ENCODE peak calls at places on chromosome 20, in nine cellular contexts. F is pancreas; T is GM20000; M is adrenal gland; Y is brain microvascular endothelial cell; E is GM23338; X is CD4-positive, alpha-beta T cell; B is HFFc6; H is HCT116. O is an unnamed sample.

GRCh38 chr20:17969276-17969883 is 562 bp downstream of the MGME1 start:
- DNase-seq in F (no peak), M (peak), H (no peak), Y (no peak), X (peak), T (no peak), B (no peak), E (peak), O (no peak)

GRCh38 chr20:20237093-20237959 is 130.6 kb upstream of the INSM1 start:
- DNase-seq in X (no peak), H (peak), T (peak), B (peak), M (peak), E (peak), Y (peak), F (no peak), O (no peak)

GRCh38 chr20:53434662-53435061 is 159.0 kb downstream of the ZNF217 start:
- DNase-seq in X (no peak), B (no peak), F (no peak), Y (no peak), T (no peak), M (no peak), E (no peak), H (no peak), O (no peak)

GRCh38 chr20:12528591-12529041 is 480.2 kb upstream of the SPTLC3 start:
- DNase-seq in H (no peak), X (no peak), T (no peak), M (no peak), Y (no peak), B (no peak), F (no peak), E (no peak), O (no peak)

GRCh38 chr20:57792386-57793095 is 82.7 kb upstream of the PMEPA1 start:
- DNase-seq in B (no peak), E (no peak), T (no peak), Y (peak), X (no peak), M (no peak), F (no peak), H (no peak), O (no peak)

GRCh38 chr20:19903168-19903676 is 113.9 kb upstream of the NAA20 start:
- DNase-seq in B (no peak), M (no peak), X (no peak), T (peak), Y (peak), H (no peak), E (peak), F (no peak), O (no peak)

GRCh38 chr20:7967199-7967844 is 27.1 kb upstream of the HAO1 start:
- DNase-seq in E (no peak), T (no peak), X (no peak), B (peak), H (no peak), Y (peak), F (no peak), M (no peak), O (peak)

GRCh38 chr20:29689411-29690225 is 1567.8 kb upstream of the DEFB115 start:
- DNase-seq in M (peak), F (peak), X (no peak), T (no peak), Y (no peak), H (no peak), B (no peak), E (no peak), O (no peak)

GRCh38 chr20:24027229-24027628 is 38.6 kb upstream of the GGTLC1 start:
- DNase-seq in M (peak), F (no peak), Y (peak), B (no peak), X (peak), E (no peak), T (peak), H (no peak), O (no peak)

GRCh38 chr20:34111057-34111711 is 859 bp downstream of the EIF2S2 start:
- DNase-seq in F (no peak), M (peak), T (no peak), X (no peak), B (peak), E (peak), Y (peak), H (no peak), O (peak)

GRCh38 chr20:8021541-8022269 is 2.1 kb upstream of the TMX4 start:
- DNase-seq in B (no peak), H (no peak), E (no peak), M (no peak), F (no peak), Y (no peak), X (no peak), T (no peak), O (no peak)

GRCh38 chr20:25573288-25574251 is 11.8 kb downstream of the NINL start:
- DNase-seq in E (no peak), F (no peak), B (peak), H (no peak), X (no peak), Y (peak), T (no peak), M (peak), O (no peak)

GRCh38 chr20:56091635-56092180 is 86.4 kb upstream of the CBLN4 start:
- DNase-seq in B (no peak), M (no peak), X (no peak), T (no peak), H (no peak), E (no peak), F (no peak), Y (no peak), O (no peak)

GRCh38 chr20:50744143-50744792 is 12.9 kb downstream of the PARD6B start:
- DNase-seq in F (no peak), T (no peak), Y (peak), H (peak), M (peak), B (peak), X (no peak), E (peak), O (peak)
- TF ChIP-seq CTCF in F (no peak), T (no peak), Y (peak), H (peak), M (peak), B (peak), X (no peak), E (no peak), O (peak)

GRCh38 chr20:42018979-42019378 is 400.8 kb upstream of the CHD6 start:
- DNase-seq in F (no peak), Y (no peak), X (no peak), E (no peak), B (no peak), T (no peak), M (no peak), H (no peak), O (no peak)
- TF ChIP-seq CTCF in F (no peak), Y (no peak), X (no peak), E (no peak), B (no peak), T (no peak), M (no peak), H (no peak), O (no peak)

DNA sequence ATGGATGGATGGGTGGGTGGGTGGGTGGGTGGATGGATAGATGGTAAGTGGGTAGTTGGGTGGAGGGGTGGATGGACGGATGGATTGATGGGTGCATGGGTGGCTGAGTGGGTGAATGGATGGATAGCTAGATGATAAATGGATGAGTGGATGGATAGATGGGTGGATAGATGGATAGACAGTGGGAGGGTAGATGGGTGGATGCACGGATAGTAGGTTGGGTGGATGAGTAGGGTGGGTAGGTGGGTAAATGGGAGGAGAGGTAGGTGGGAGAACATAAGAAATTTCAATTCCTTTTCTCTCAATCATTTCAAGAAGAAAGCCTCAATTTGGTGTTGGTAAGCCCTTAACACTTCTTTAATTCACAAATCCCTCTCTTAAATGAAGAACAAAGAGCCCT is 186.9 kb downstream of the PREX1 start:
- DNase-seq in T (no peak), E (no peak), M (no peak), Y (no peak), X (no peak), H (no peak), F (no peak), B (no peak), O (no peak)
- TF ChIP-seq CTCF in T (no peak), E (no peak), M (no peak), Y (no peak), X (no peak), H (no peak), F (no peak), B (no peak), O (no peak)

DNA sequence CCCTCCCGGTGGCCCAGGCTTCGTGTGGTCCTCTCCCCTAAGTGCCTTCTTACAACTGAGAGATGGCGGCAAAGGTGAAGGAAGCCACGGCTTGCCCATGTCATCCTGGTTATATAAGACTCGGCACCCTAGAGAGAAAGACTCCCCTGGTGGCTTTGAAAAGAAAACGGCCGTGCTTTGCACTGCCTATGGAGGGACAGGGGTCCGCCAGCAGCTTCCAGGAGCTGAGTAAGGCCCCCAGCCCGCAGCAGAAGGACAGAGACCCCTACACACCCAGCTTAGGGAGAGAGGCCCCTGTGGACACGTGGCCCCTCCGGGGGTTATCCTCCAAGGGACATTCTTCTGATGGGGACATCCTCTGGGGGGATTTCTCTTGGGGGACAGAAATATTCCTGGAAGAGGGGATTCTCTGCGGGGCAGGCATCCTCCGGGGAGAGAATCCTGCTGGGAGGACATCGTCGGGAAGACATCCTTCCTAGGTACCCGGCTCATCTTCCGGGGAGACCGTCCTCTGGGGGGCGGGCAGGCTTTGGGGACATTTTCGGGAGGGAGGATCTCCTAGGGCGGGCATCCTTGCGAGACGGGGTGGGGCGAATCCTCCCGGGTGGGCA is 509 bp upstream of the OGFR start:
- DNase-seq in E (no peak), M (no peak), Y (no peak), X (no peak), T (peak), F (no peak), B (no peak), H (no peak), O (no peak)
- TF ChIP-seq CTCF in E (no peak), M (no peak), Y (peak), X (no peak), T (no peak), F (no peak), B (no peak), H (no peak), O (no peak)

GRCh38 chr20:3349786-3350185 is 57.7 kb downstream of the DNAAF9 start:
- DNase-seq in M (no peak), T (no peak), X (no peak), Y (no peak), F (no peak), B (no peak), E (no peak), H (no peak), O (no peak)

GRCh38 chr20:3350412-3350811 is 57.1 kb downstream of the DNAAF9 start:
- DNase-seq in H (no peak), T (no peak), E (no peak), Y (no peak), X (no peak), B (no peak), F (no peak), M (no peak), O (no peak)

GRCh38 chr20:3352203-3352602 is 55.3 kb downstream of the DNAAF9 start:
- DNase-seq in E (no peak), F (no peak), M (no peak), B (no peak), X (no peak), T (no peak), Y (no peak), H (no peak), O (no peak)

GRCh38 chr20:3353646-3354045 is 53.8 kb downstream of the DNAAF9 start:
- DNase-seq in M (no peak), F (no peak), Y (no peak), T (no peak), H (no peak), X (no peak), E (no peak), B (no peak), O (no peak)

GRCh38 chr20:3354247-3354646 is 53.2 kb downstream of the DNAAF9 start:
- DNase-seq in Y (no peak), H (no peak), E (no peak), X (no peak), B (no peak), F (no peak), T (no peak), M (no peak), O (no peak)
- TF ChIP-seq CTCF in Y (no peak), H (no peak), E (no peak), X (no peak), B (no peak), F (no peak), T (no peak), M (no peak), O (no peak)

DNA sequence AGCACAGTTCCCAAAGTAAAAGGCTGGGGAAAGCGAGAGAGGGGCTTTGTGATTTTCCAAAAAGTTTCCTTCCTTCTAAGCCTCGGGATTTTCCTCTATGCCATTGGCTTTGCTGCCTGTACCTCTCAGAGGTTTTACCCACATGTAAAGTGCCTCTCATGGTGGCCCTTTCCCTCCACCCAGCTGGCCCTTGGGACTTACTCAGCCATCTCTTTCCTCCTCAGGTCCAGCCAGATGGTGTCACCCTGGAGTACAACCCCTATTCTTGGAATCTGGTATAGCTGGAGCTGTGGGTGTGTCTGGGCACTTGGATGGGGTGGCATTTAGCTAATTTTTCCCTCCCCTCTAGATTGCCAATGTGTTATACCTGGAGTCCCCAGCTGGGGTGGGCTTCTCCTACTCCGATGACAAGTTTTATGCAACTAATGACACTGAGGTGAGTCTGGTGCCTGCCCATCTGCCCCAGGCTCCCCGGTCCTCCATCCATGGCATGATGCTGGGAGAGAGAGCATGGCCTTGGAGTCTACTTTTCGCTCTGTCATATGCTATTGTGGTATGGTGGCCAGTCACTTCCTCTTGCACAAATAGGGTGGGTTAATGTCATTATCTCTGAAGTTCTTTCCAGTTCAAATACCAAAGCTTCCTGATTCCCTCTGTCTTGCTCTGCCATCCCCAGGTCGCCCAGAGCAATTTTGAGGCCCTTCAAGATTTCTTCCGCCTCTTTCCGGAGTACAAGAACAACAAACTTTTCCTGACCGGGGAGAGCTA is 1.1 kb downstream of the CTSA start:
- DNase-seq in T (no peak), E (peak), X (no peak), Y (peak), F (peak), B (peak), H (no peak), M (peak), O (no peak)
- TF ChIP-seq CTCF in T (no peak), E (no peak), X (no peak), Y (peak), F (no peak), B (peak), H (no peak), M (peak), O (peak)

GRCh38 chr20:10671850-10672578 is 1.8 kb downstream of the JAG1 start:
- DNase-seq in H (no peak), B (peak), T (peak), X (no peak), M (peak), Y (no peak), E (peak), F (peak), O (no peak)
- TF ChIP-seq CTCF in H (no peak), B (no peak), T (no peak), X (no peak), M (no peak), Y (no peak), E (no peak), F (no peak), O (no peak)

O was measured in AG09319.